ENCODE peak calls at places on chromosome 1, in six cellular contexts. B is GM03348, T is HFF-Myc, U is hypothalamus, A is psoas muscle, J is GM10248. L is an unnamed sample.

GRCh38 chr1:52911541-52911940 is 10.0 kb downstream of the ECHDC2 start:
- DNase-seq in J (no peak), U (no peak), B (no peak), T (no peak), A (no peak), L (no peak)

GRCh38 chr1:244273262-244273844 is 178.4 kb downstream of the ADSS2 start:
- DNase-seq in B (no peak), J (no peak), T (no peak), U (no peak), A (no peak), L (no peak)

GRCh38 chr1:155178441-155179106 is 4.9 kb downstream of the TRIM46 start:
- DNase-seq in U (no peak), J (no peak), A (peak), T (no peak), B (no peak), L (no peak)

GRCh38 chr1:78840447-78841251 is 165.9 kb downstream of the ADGRL4 start:
- DNase-seq in J (no peak), B (peak), A (no peak), U (no peak), T (no peak), L (peak)

GRCh38 chr1:218425647-218426342 is 80.7 kb downstream of the TGFB2 start:
- DNase-seq in A (no peak), T (no peak), B (peak), U (no peak), J (no peak), L (no peak)

GRCh38 chr1:217026506-217026905 is 303.3 kb upstream of the ESRRG start:
- DNase-seq in B (no peak), J (no peak), T (no peak), U (no peak), A (no peak), L (no peak)

GRCh38 chr1:115112496-115113375 is 23.4 kb upstream of the TSPAN2 start:
- DNase-seq in T (no peak), A (no peak), J (peak), B (peak), U (peak), L (no peak)

GRCh38 chr1:67880056-67880601 is 46.9 kb upstream of the GNG12 start:
- DNase-seq in T (peak), B (peak), U (no peak), J (no peak), A (no peak), L (no peak)

GRCh38 chr1:78691995-78692747 is 42.5 kb downstream of the IFI44 start:
- DNase-seq in U (no peak), J (no peak), B (peak), A (no peak), T (no peak), L (no peak)

GRCh38 chr1:201750934-201751333 is 78.0 kb upstream of the IPO9 start:
- DNase-seq in A (no peak), T (no peak), B (no peak), U (no peak), J (no peak), L (no peak)

GRCh38 chr1:160400646-160401486 is 502 bp downstream of the VANGL2 start:
- DNase-seq in J (no peak), A (no peak), T (no peak), B (no peak), U (no peak), L (no peak)

GRCh38 chr1:203408485-203409229 is 57.7 kb upstream of the FMOD start:
- DNase-seq in T (peak), B (peak), U (peak), J (no peak), A (peak), L (peak)

GRCh38 chr1:41823453-41823852 is 95.3 kb downstream of the HIVEP3 start:
- DNase-seq in A (no peak), J (no peak), U (no peak), T (no peak), B (peak), L (peak)

GRCh38 chr1:27496604-27497155 is 6.7 kb upstream of the WASF2 start:
- DNase-seq in J (no peak), A (peak), B (no peak), U (no peak), T (no peak), L (peak)

GRCh38 chr1:41021526-41022308 is at the start of gene SLFNL1:
- DNase-seq in A (no peak), J (no peak), T (no peak), U (no peak), B (peak), L (peak)